ENCODE peak calls at places on chromosome 2, in seven cellular contexts. B is breast epithelium; A is cardiac muscle cell; J is spleen; D is left lung; X is CD8-positive, alpha-beta T cell; H is left ventricle myocardium inferior. O is an unnamed sample.

GRCh38 chr2:74043345-74044329 is 58.9 kb downstream of the TET3 start:
- DNase-seq in B (no peak), A (peak), J (no peak), D (no peak), X (no peak), H (no peak), O (no peak)

GRCh38 chr2:75142081-75142480 is 57.2 kb downstream of the TACR1 start:
- DNase-seq in B (no peak), A (no peak), J (no peak), D (no peak), X (no peak), H (no peak), O (peak)

GRCh38 chr2:215137741-215138340 is 585 bp downstream of the ABCA12 start:
- DNase-seq in B (no peak), A (no peak), J (no peak), D (no peak), X (no peak), H (no peak), O (peak)

GRCh38 chr2:73292906-73293533 is 328 bp downstream of the EGR4 start:
- DNase-seq in B (no peak), A (no peak), J (peak), D (peak), X (no peak), H (no peak), O (no peak)

GRCh38 chr2:183926433-183926832 is 671.9 kb upstream of the ZNF804A start:
- DNase-seq in B (no peak), A (no peak), J (no peak), D (no peak), X (no peak), H (no peak), O (no peak)

GRCh38 chr2:120803764-120804335 is 68.2 kb downstream of the GLI2 start:
- DNase-seq in B (no peak), A (peak), J (no peak), D (peak), X (no peak), H (no peak), O (no peak)

GRCh38 chr2:230552181-230552580 is 136.2 kb downstream of the SP100 start:
- DNase-seq in B (no peak), A (no peak), J (no peak), D (no peak), X (no peak), H (no peak), O (no peak)

GRCh38 chr2:86231680-86232372 is 32.6 kb downstream of the MRPL35 start:
- DNase-seq in B (no peak), A (no peak), J (no peak), D (no peak), X (no peak), H (no peak), O (no peak)

GRCh38 chr2:237196866-237197618 is 111.4 kb downstream of the COPS8 start:
- DNase-seq in B (no peak), A (no peak), J (no peak), D (no peak), X (no peak), H (no peak), O (peak)

GRCh38 chr2:59935005-59935404 is 618.4 kb downstream of the BCL11A start:
- DNase-seq in B (no peak), A (no peak), J (no peak), D (no peak), X (no peak), H (no peak), O (no peak)

GRCh38 chr2:95569170-95569569 is 22.6 kb upstream of the TRIM43 start:
- DNase-seq in B (no peak), A (no peak), J (no peak), D (no peak), X (no peak), H (no peak), O (no peak)

GRCh38 chr2:21083482-21083881 is 39.6 kb upstream of the APOB start:
- DNase-seq in B (no peak), A (no peak), J (no peak), D (no peak), X (no peak), H (no peak), O (no peak)

GRCh38 chr2:21072477-21073242 is 28.8 kb upstream of the APOB start:
- DNase-seq in B (no peak), A (no peak), J (no peak), D (no peak), X (no peak), H (no peak), O (no peak)

DNA sequence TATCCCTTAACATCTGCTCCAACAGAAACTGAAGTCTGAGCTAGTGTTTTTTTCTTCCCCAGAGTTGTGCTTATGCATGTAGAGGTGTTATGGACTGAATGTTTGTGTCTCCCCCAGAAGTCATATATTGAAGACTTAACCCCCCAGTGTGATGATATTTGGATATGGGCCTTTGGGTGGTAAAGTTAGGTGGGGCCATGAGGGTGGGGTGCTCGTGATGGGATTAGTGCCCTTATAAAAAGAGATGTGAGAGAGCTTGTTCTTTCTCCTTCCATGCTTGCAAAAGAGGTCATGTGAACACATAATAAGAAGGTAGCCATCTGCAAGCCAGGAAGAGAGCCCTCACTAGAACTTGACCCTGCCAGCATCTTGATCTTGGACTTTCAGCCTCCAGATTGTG is 34.4 kb upstream of the APOB start:
- DNase-seq in B (no peak), A (no peak), J (no peak), D (no peak), X (no peak), H (no peak), O (no peak)
- TF ChIP-seq CTCF in B (no peak), A (no peak), J (no peak), D (no peak), X (no peak), H (no peak), O (no peak)

GRCh38 chr2:203238711-203239526 is at the start of gene CYP20A1:
- DNase-seq in B (peak), A (peak), J (peak), D (peak), X (peak), H (peak), O (peak)

GRCh38 chr2:203238329-203238710 is 498 bp upstream of the CYP20A1 start:
- DNase-seq in B (no peak), A (no peak), J (no peak), D (no peak), X (no peak), H (no peak), O (no peak)

GRCh38 chr2:203240491-203240890 is 1.7 kb downstream of the CYP20A1 start:
- DNase-seq in B (no peak), A (no peak), J (no peak), D (no peak), X (no peak), H (no peak), O (no peak)

GRCh38 chr2:203242518-203242917 is 3.7 kb downstream of the CYP20A1 start:
- DNase-seq in B (no peak), A (no peak), J (no peak), D (no peak), X (no peak), H (no peak), O (no peak)

DNA sequence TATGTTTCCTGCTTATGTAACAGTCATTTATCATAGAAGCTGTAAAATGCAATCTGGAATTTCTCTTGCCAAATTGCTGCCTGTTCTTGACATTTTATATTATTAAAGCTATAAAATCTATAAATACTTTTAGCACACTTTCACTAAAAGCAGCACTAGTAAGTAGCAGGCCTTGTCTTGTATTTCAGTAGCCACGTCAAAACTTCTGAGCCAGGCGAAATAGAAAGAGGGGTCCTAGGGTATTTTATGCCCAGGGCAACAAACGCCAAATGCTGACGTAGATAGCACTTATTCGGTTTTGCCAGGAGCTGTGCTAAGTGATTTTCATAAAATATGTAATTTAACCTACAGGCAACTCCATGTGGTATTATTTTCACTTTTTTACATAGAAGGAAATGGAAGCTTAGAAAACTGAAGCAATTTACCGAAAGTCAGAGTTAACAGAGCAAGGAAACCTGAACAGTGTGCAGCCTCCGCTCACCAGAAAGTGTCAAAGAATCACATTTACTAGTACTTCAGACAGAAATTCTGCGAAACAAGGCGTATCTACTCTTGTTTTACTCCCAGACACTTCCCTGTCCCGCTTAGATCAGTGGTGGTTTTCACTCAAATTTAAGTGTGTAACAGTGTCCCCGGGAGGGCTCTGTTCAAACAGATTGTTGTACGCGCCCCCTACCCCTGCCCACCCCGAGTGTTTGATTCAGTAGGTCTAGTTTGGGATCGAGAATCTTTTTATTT is 1.1 kb upstream of the CYP20A1 start:
- DNase-seq in B (no peak), A (no peak), J (no peak), D (no peak), X (no peak), H (no peak), O (no peak)
- H3K4me3 ChIP-seq in B (peak), A (no peak), J (no peak), D (peak), X (no peak), H (peak), O (no peak)

GRCh38 chr2:50295596-50295995 is 736.3 kb downstream of the NRXN1 start:
- DNase-seq in B (no peak), A (no peak), J (no peak), D (no peak), X (no peak), H (no peak), O (no peak)

GRCh38 chr2:50291535-50291934 is 740.4 kb downstream of the NRXN1 start:
- DNase-seq in B (no peak), A (no peak), J (no peak), D (no peak), X (no peak), H (no peak), O (no peak)

GRCh38 chr2:50290718-50291117 is 741.2 kb downstream of the NRXN1 start:
- DNase-seq in B (no peak), A (no peak), J (no peak), D (no peak), X (no peak), H (no peak), O (no peak)
- TF ChIP-seq CTCF in B (no peak), A (no peak), J (no peak), D (no peak), X (no peak), H (no peak), O (no peak)

GRCh38 chr2:170824526-170825015 is 7.9 kb downstream of the GAD1 start:
- DNase-seq in B (no peak), A (no peak), J (no peak), D (no peak), X (no peak), H (no peak), O (no peak)

GRCh38 chr2:170821631-170822291 is 5.1 kb downstream of the GAD1 start:
- DNase-seq in B (no peak), A (no peak), J (peak), D (no peak), X (no peak), H (no peak), O (no peak)

GRCh38 chr2:170823800-170824153 is 7.1 kb downstream of the GAD1 start:
- DNase-seq in B (no peak), A (no peak), J (no peak), D (no peak), X (no peak), H (no peak), O (no peak)

GRCh38 chr2:170822292-170822884 is 5.7 kb downstream of the GAD1 start:
- DNase-seq in B (no peak), A (no peak), J (peak), D (no peak), X (no peak), H (no peak), O (no peak)

DNA sequence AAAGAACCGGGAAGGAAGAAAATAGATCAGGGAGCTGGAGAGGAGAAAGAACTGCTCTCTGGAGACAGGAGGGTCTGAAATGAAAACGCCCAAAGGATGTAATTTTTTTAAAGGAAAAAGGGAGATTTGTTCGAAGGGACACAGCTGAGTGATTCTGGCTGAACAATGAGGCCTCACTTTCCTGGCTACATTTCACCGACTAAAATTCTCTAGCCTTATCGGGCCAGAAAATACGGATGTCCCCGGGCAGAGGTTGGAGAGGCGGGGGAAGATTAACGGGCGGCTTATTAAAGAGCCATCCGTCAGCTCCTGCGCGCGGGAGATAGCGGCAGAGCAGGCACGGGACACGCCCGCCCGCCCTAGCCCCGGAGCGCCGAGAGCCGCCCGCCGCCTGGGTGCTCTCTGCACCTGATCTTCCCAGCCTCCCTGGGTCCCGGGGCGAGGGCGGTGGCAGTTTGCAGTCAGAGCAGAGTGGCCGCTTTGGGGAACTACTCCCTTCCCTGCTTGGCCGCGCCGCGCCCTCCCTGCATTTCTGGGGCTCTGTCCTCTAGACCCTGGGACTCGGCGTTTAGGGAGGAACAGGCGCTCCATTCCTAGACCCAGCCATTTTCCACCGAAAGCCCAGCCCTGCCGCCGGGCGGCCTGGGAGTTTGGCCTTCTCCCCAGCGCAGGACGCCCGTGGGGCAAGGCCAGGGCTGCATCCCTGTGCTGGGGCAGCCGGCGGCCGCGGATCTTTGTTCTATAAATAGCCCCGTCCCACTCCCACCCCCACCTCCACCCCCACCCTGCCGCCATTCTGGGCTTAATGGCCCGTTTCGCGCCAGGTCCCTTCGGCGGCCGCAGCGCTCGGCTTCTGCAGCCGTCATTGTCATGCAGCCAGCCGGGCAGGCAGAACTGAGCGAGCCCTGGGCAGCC is 6.5 kb downstream of the GAD1 start:
- DNase-seq in B (no peak), A (no peak), J (peak), D (no peak), X (no peak), H (no peak), O (no peak)
- H3K4me3 ChIP-seq in B (peak), A (peak), J (peak), D (peak), X (peak), H (peak), O (no peak)

GRCh38 chr2:10330700-10331032 is 28.0 kb downstream of the HPCAL1 start:
- DNase-seq in B (no peak), A (no peak), J (no peak), D (no peak), X (no peak), H (no peak), O (no peak)

GRCh38 chr2:10329880-10330699 is 27.4 kb downstream of the HPCAL1 start:
- DNase-seq in B (no peak), A (no peak), J (no peak), D (no peak), X (peak), H (no peak), O (peak)

GRCh38 chr2:10327896-10328666 is 25.4 kb downstream of the HPCAL1 start:
- DNase-seq in B (no peak), A (no peak), J (no peak), D (no peak), X (no peak), H (no peak), O (no peak)

GRCh38 chr2:10328667-10329583 is 26.2 kb downstream of the HPCAL1 start:
- DNase-seq in B (no peak), A (no peak), J (no peak), D (no peak), X (no peak), H (no peak), O (no peak)

DNA sequence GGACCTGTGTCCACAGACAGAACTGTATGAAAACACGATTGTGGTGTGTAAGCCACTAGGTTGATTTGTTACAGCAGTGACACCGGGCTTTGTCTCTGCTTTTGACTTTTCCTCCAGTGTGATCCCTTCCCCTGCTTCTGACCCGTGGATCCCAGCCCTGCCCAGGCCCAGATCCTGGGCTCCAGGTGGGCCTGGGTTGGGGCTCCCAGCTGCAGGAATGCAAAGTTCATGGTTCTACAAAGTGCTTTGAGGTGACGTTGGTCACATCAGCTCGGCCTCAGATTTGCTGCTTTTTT is 26.8 kb downstream of the HPCAL1 start:
- DNase-seq in B (no peak), A (no peak), J (no peak), D (no peak), X (no peak), H (no peak), O (no peak)
- TF ChIP-seq CTCF in B (no peak), A (no peak), J (no peak), D (no peak), X (no peak), H (no peak), O (no peak)

GRCh38 chr2:147449323-147450080 is 395.3 kb upstream of the ACVR2A start:
- DNase-seq in B (no peak), A (no peak), J (no peak), D (no peak), X (no peak), H (no peak), O (no peak)

GRCh38 chr2:147451902-147452515 is 392.8 kb upstream of the ACVR2A start:
- DNase-seq in B (no peak), A (peak), J (no peak), D (no peak), X (no peak), H (no peak), O (no peak)

GRCh38 chr2:147451131-147451530 is 393.7 kb upstream of the ACVR2A start:
- DNase-seq in B (no peak), A (no peak), J (no peak), D (no peak), X (no peak), H (no peak), O (no peak)

DNA sequence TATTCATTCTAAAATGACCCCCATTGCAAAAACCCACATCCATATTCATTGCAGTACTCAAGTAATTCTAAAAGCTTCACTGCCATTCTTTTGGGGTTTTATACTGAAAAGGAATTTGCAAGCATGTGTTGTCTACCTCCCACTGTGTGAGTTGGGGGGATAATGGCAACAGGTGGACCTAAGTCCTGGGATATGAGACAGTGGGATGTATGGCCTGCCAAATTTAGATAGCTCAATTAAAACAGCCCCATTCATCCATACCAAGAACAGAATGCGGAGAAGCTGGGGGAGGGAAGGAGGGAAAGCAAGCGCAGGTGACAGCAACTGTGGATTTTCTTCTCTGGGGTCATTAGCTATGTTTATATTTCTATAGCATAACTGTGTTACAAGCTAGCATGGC is 394.2 kb upstream of the ACVR2A start:
- DNase-seq in B (no peak), A (no peak), J (no peak), D (no peak), X (no peak), H (no peak), O (no peak)
- H3K4me3 ChIP-seq in B (no peak), A (no peak), J (no peak), D (no peak), X (no peak), H (no peak), O (no peak)

GRCh38 chr2:65071499-65072180 is 15.4 kb downstream of the CEP68 start:
- DNase-seq in B (no peak), A (no peak), J (no peak), D (no peak), X (no peak), H (no peak), O (peak)
- TF ChIP-seq CTCF in B (peak), A (peak), J (no peak), D (no peak), X (no peak), H (peak), O (peak)

GRCh38 chr2:65434592-65435241 is 2.3 kb upstream of the SPRED2 start:
- DNase-seq in B (no peak), A (no peak), J (no peak), D (no peak), X (no peak), H (no peak), O (no peak)
- H3K4me3 ChIP-seq in B (no peak), A (no peak), J (no peak), D (peak), X (no peak), H (peak), O (no peak)

DNA sequence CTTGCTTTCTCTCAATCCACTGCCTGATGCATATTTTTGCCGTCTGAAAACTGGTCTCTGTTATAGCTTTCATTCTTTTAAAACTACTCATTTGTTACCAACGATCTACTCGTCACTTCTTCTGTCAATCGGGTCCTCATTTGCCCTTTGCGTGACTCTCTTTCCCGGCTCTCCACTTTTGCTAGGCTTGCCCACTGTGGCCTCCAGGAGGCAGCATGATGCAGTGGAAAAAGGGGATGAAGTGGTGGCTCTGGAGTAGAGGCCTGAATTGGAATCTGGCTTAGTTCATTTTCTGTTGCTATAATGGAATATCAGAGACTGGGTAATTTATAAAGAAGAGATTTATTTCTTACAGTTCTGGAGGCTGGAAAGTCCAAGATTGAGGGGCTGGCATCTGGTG is 15.2 kb downstream of the GDF7 start:
- DNase-seq in B (no peak), A (no peak), J (no peak), D (no peak), X (no peak), H (no peak), O (peak)
- TF ChIP-seq CTCF in B (no peak), A (peak), J (no peak), D (peak), X (no peak), H (peak), O (peak)

O was measured in cardiac fibroblast.